ENCODE peak calls at places on chromosomes 11 and 22, in eight cellular contexts. One of them, this sample, is unnamed.
A peak's percentile ranks its signal among the peaks of the same experiment; 100 is the strongest.

GRCh38 chr11:13335319-13335718 is 57.7 kb downstream of the BMAL1 start:
- DNase-seq in AG20443: peak; percentile 79
- DNase-seq in stimulated activated CD4-positive, alpha-beta T cell treated with anti-CD3 and anti-CD28 coated beads, Interleukin-4, amount 100 ng/mL, for 4 hours: peak; percentile 59
- DNase-seq in NCI-H1436: peak; percentile 24
- DNase-seq in LHCN-M2: peak; percentile 78
- DNase-seq in mammary epithelial cell: peak; percentile 62
- DNase-seq in epithelial cell of esophagus: peak; percentile 74
- DNase-seq in tibial artery: peak; percentile 72
- DNase-seq in this sample: peak; percentile 62

GRCh38 chr11:45252134-45252856 is 33.8 kb downstream of the SYT13 start:
- DNase-seq in AG20443: peak; percentile 87
- DNase-seq in tibial artery: no peak
- DNase-seq in epithelial cell of esophagus: peak; percentile 30
- DNase-seq in stimulated activated CD4-positive, alpha-beta T cell treated with anti-CD3 and anti-CD28 coated beads, Interleukin-4, amount 100 ng/mL, for 4 hours: no peak
- DNase-seq in LHCN-M2: peak; percentile 69
- DNase-seq in mammary epithelial cell: no peak
- DNase-seq in NCI-H1436: peak; percentile 38
- DNase-seq in this sample: peak; percentile 26

GRCh38 chr11:62909107-62909894 is 11.9 kb downstream of the CHRM1 start:
- DNase-seq in mammary epithelial cell: peak; percentile 53
- DNase-seq in NCI-H1436: peak; percentile 19
- DNase-seq in tibial artery: peak; percentile 48
- DNase-seq in LHCN-M2: peak; percentile 36
- DNase-seq in AG20443: peak; percentile 80
- DNase-seq in epithelial cell of esophagus: peak; percentile 68
- DNase-seq in stimulated activated CD4-positive, alpha-beta T cell treated with anti-CD3 and anti-CD28 coated beads, Interleukin-4, amount 100 ng/mL, for 4 hours: no peak
- DNase-seq in this sample: peak; percentile 62

GRCh38 chr11:1889941-1890855 is 1.5 kb downstream of the PRR33 start:
- DNase-seq in LHCN-M2: no peak
- DNase-seq in AG20443: peak; percentile 12
- DNase-seq in stimulated activated CD4-positive, alpha-beta T cell treated with anti-CD3 and anti-CD28 coated beads, Interleukin-4, amount 100 ng/mL, for 4 hours: no peak
- DNase-seq in tibial artery: no peak
- DNase-seq in NCI-H1436: no peak
- DNase-seq in epithelial cell of esophagus: no peak
- DNase-seq in mammary epithelial cell: no peak
- DNase-seq in this sample: no peak

GRCh38 chr22:45181240-45181639 is 17.5 kb downstream of the NUP50 start:
- DNase-seq in epithelial cell of esophagus: no peak
- DNase-seq in mammary epithelial cell: no peak
- DNase-seq in LHCN-M2: no peak
- DNase-seq in NCI-H1436: no peak
- DNase-seq in stimulated activated CD4-positive, alpha-beta T cell treated with anti-CD3 and anti-CD28 coated beads, Interleukin-4, amount 100 ng/mL, for 4 hours: no peak
- DNase-seq in AG20443: no peak
- DNase-seq in tibial artery: no peak
- DNase-seq in this sample: no peak

GRCh38 chr11:47797633-47798032 is 30.5 kb upstream of the FNBP4 start:
- DNase-seq in AG20443: peak; percentile 19
- DNase-seq in mammary epithelial cell: peak; percentile 55
- DNase-seq in LHCN-M2: peak; percentile 75
- DNase-seq in NCI-H1436: no peak
- DNase-seq in tibial artery: no peak
- DNase-seq in stimulated activated CD4-positive, alpha-beta T cell treated with anti-CD3 and anti-CD28 coated beads, Interleukin-4, amount 100 ng/mL, for 4 hours: peak; percentile 67
- DNase-seq in epithelial cell of esophagus: peak; percentile 70
- DNase-seq in this sample: peak; percentile 74

GRCh38 chr11:2209900-2210321 is 38.3 kb upstream of the TH start:
- DNase-seq in stimulated activated CD4-positive, alpha-beta T cell treated with anti-CD3 and anti-CD28 coated beads, Interleukin-4, amount 100 ng/mL, for 4 hours: peak; percentile 1
- DNase-seq in AG20443: no peak
- DNase-seq in tibial artery: no peak
- DNase-seq in mammary epithelial cell: no peak
- DNase-seq in LHCN-M2: no peak
- DNase-seq in NCI-H1436: no peak
- DNase-seq in epithelial cell of esophagus: no peak
- DNase-seq in this sample: no peak

GRCh38 chr22:27501191-27501936 is 300.2 kb downstream of the MN1 start:
- DNase-seq in AG20443: no peak
- DNase-seq in mammary epithelial cell: no peak
- DNase-seq in stimulated activated CD4-positive, alpha-beta T cell treated with anti-CD3 and anti-CD28 coated beads, Interleukin-4, amount 100 ng/mL, for 4 hours: no peak
- DNase-seq in LHCN-M2: no peak
- DNase-seq in tibial artery: no peak
- DNase-seq in epithelial cell of esophagus: no peak
- DNase-seq in NCI-H1436: no peak
- DNase-seq in this sample: no peak